ENCODE peak calls at places on chromosomes 5 and 9, in seven cellular contexts. L is omental fat pad, Q is A549, W is GM23338, E is tibial nerve, M is choroid plexus epithelial cell, O is BJ. X is an unnamed sample.

GRCh38 chr5:136062563-136063274 is 33.9 kb downstream of the TGFBI start:
- DNase-seq in L (no peak), Q (no peak), W (peak), E (no peak), M (peak), O (no peak), X (no peak)

GRCh38 chr5:181170237-181170830 is 22.9 kb downstream of the OR2V2 start:
- DNase-seq in L (no peak), Q (no peak), W (peak), E (no peak), M (no peak), O (no peak), X (no peak)

GRCh38 chr5:89241186-89241585 is 358.2 kb upstream of the MEF2C start:
- DNase-seq in L (no peak), Q (no peak), W (no peak), E (no peak), M (peak), O (no peak), X (no peak)

GRCh38 chr9:85940275-85940831 is 593 bp upstream of the NAA35 start:
- DNase-seq in L (no peak), Q (peak), W (peak), E (no peak), M (no peak), O (no peak), X (no peak)

GRCh38 chr5:139755892-139756671 is 39.5 kb upstream of the PSD2 start:
- DNase-seq in L (no peak), Q (no peak), W (peak), E (no peak), M (no peak), O (no peak), X (no peak)

GRCh38 chr5:133603711-133604110 is 8.6 kb downstream of the FSTL4 start:
- DNase-seq in L (no peak), Q (no peak), W (no peak), E (no peak), M (no peak), O (no peak), X (no peak)

GRCh38 chr5:15682122-15682521 is 182.1 kb downstream of the FBXL7 start:
- DNase-seq in L (no peak), Q (no peak), W (no peak), E (no peak), M (no peak), O (no peak), X (no peak)

GRCh38 chr5:14879393-14879792 is 7.8 kb upstream of the ANKH start:
- DNase-seq in L (no peak), Q (no peak), W (no peak), E (no peak), M (no peak), O (no peak), X (no peak)

GRCh38 chr9:97593960-97594359 is 39.2 kb downstream of the TSTD2 start:
- DNase-seq in L (no peak), Q (no peak), W (no peak), E (no peak), M (no peak), O (no peak), X (no peak)

GRCh38 chr5:14265574-14265973 is 122.4 kb downstream of the TRIO start:
- DNase-seq in L (no peak), Q (peak), W (no peak), E (no peak), M (peak), O (peak), X (peak)

GRCh38 chr5:169103586-169104174 is 197.3 kb downstream of the SLIT3 start:
- DNase-seq in L (no peak), Q (no peak), W (no peak), E (no peak), M (no peak), O (no peak), X (no peak)

GRCh38 chr5:64939772-64940510 is 171.2 kb downstream of the CWC27 start:
- DNase-seq in L (no peak), Q (no peak), W (peak), E (no peak), M (peak), O (no peak), X (no peak)

GRCh38 chr5:144284931-144285330 is 114.3 kb downstream of the KCTD16 start:
- DNase-seq in L (no peak), Q (no peak), W (no peak), E (no peak), M (peak), O (no peak), X (no peak)

GRCh38 chr5:57383093-57383861 is 99.3 kb downstream of the ACTBL2 start:
- DNase-seq in L (no peak), Q (peak), W (peak), E (no peak), M (peak), O (peak), X (no peak)

GRCh38 chr5:87268126-87268969 is 665 bp downstream of the RASA1 start:
- DNase-seq in L (peak), Q (peak), W (peak), E (peak), M (peak), O (peak), X (no peak)

GRCh38 chr9:123162359-123163345 is 105.7 kb downstream of the STRBP start:
- DNase-seq in L (no peak), Q (no peak), W (no peak), E (no peak), M (no peak), O (no peak), X (no peak)

GRCh38 chr5:170225326-170226137 is 7.3 kb upstream of the C5orf58 start:
- DNase-seq in L (peak), Q (peak), W (peak), E (peak), M (peak), O (no peak), X (no peak)

GRCh38 chr9:109082091-109082620 is 37.6 kb downstream of the TMEM245 start:
- DNase-seq in L (no peak), Q (no peak), W (no peak), E (no peak), M (no peak), O (no peak), X (no peak)

GRCh38 chr9:71895955-71896354 is 15.0 kb downstream of the ABHD17B start:
- DNase-seq in L (no peak), Q (no peak), W (no peak), E (no peak), M (no peak), O (no peak), X (no peak)

GRCh38 chr9:124553738-124554137 is 46.5 kb upstream of the NR5A1 start:
- DNase-seq in L (no peak), Q (no peak), W (no peak), E (no peak), M (peak), O (peak), X (no peak)

DNA sequence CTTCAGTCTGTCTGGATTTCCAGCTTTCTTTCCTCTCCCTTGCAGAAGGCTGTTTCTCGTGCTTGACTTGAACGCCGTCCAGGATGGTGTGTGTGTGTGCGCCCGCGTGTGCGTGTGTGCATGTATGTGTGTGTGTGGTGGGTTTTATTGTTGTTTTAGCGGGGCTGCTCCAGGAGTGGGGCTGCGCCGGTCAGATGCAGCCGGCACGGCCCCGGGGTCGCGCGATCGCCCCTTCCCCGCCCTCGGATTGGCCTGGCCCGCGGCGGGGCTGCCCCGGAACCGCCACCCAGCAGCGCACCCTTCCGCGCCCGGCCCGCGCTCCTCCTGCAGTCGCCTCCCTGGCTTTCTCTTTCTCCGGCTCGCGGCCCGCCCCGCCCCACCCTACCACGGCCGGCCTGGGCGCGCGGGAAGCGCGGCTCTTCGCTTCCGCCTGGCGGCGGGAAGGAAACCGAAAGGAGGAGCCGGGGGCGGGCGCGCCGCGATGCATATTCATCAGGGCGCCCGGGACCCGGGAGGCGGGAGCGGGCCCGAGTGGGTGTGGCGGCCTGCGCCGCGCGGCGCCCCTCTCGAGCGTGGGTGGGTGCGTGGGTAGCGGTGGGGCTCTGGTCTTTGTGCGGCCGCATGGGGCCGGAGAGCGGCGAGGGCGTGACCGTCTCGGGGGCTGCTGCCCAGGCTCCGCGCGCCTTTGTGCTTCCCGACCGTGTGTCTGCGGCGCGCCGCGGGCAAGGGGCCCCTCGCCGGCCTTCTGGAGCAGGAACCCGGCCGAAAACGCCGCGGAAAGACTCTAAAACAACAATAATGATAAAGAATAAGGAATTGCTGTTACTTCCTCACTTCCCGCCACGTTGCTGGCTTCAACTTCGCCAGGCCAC is 8.5 kb upstream of the NFIB start:
- DNase-seq in L (peak), Q (peak), W (peak), E (peak), M (peak), O (peak), X (no peak)
- TF ChIP-seq CTCF in L (no peak), Q (peak), W (peak), E (peak), M (peak), O (peak), X (peak)

GRCh38 chr9:95073918-95074317 is 243.6 kb downstream of the FANCC start:
- DNase-seq in L (no peak), Q (no peak), W (no peak), E (no peak), M (no peak), O (no peak), X (no peak)

GRCh38 chr9:95071450-95071849 is 246.1 kb downstream of the FANCC start:
- DNase-seq in L (no peak), Q (no peak), W (no peak), E (no peak), M (no peak), O (no peak), X (no peak)

GRCh38 chr9:95071925-95072324 is 245.6 kb downstream of the FANCC start:
- DNase-seq in L (no peak), Q (no peak), W (no peak), E (no peak), M (no peak), O (no peak), X (no peak)

GRCh38 chr9:95074632-95075269 is 242.8 kb downstream of the FANCC start:
- DNase-seq in L (no peak), Q (no peak), W (no peak), E (no peak), M (no peak), O (no peak), X (no peak)

DNA sequence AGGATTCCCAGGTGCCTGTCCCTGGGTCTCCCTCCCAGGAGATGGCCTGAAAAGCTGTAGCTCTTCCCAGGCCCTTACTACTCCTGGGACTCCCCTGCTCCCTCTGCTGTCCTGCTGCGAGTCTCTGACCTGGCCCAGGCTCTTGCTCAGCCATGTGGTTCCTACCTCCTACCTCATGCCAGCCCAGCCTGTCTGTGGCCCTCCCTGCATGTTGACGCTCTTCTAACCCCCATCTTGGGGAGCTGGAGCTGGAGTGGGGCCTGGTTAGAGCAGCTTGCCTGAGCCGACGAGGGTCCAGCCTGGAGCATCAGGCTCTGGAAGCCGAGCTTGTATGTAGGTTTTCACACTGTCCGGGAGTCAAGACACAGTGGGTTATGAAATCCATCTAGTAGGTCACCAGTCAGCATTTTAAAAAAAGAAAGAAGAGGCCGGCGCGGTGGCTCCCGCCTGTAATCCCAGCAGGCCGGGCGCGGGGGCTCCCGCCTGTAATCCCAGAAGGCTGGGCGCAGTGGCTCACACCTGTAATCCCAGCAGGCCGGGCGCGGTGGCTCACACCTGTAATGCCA is 244.4 kb downstream of the FANCC start:
- DNase-seq in L (no peak), Q (no peak), W (peak), E (no peak), M (peak), O (no peak), X (no peak)
- TF ChIP-seq CTCF in L (no peak), Q (no peak), W (peak), E (peak), M (peak), O (peak), X (peak)

GRCh38 chr5:7074176-7074575 is 321.8 kb upstream of the ADCY2 start:
- DNase-seq in L (no peak), Q (no peak), W (no peak), E (no peak), M (no peak), O (no peak), X (no peak)
- TF ChIP-seq CTCF in L (no peak), Q (no peak), W (peak), E (no peak), M (no peak), O (no peak), X (no peak)

GRCh38 chr5:42824347-42824976 is 12.8 kb upstream of the SELENOP start:
- DNase-seq in L (no peak), Q (no peak), W (no peak), E (no peak), M (no peak), O (no peak), X (no peak)
- TF ChIP-seq CTCF in L (no peak), Q (no peak), W (no peak), E (no peak), M (no peak), O (no peak), X (no peak)

GRCh38 chr9:91777437-91777836 is 172.6 kb downstream of the ROR2 start:
- DNase-seq in L (no peak), Q (no peak), W (no peak), E (no peak), M (peak), O (peak), X (no peak)

GRCh38 chr9:91775011-91775707 is 174.9 kb downstream of the ROR2 start:
- DNase-seq in L (no peak), Q (peak), W (peak), E (peak), M (peak), O (no peak), X (no peak)

GRCh38 chr9:91776409-91777365 is 173.3 kb downstream of the ROR2 start:
- DNase-seq in L (no peak), Q (no peak), W (no peak), E (no peak), M (peak), O (no peak), X (no peak)

GRCh38 chr9:91778031-91778430 is 172.0 kb downstream of the ROR2 start:
- DNase-seq in L (no peak), Q (no peak), W (no peak), E (no peak), M (no peak), O (no peak), X (no peak)

GRCh38 chr9:91775708-91776028 is 174.4 kb downstream of the ROR2 start:
- DNase-seq in L (no peak), Q (no peak), W (no peak), E (no peak), M (no peak), O (no peak), X (no peak)
- TF ChIP-seq CTCF in L (no peak), Q (peak), W (peak), E (no peak), M (no peak), O (no peak), X (no peak)

DNA sequence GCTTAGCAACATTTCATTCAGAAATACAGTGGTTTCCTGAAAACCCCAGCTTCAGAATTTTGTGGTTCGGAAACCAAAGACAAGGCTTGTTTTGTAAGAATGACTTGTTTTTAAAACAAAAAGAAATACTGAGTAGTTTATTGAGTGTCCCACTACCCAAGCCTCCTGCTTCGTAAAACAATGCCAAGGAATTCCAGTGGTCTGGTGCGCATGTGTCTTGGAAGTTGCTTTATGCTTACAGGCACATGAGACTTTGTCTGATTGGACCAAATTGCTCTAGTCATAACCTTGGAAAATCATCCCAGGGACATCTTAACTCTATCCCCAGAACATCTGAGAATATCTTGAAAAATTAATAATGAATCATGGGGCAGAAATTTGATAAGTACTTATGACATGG is 77.1 kb upstream of the FST start:
- DNase-seq in L (no peak), Q (no peak), W (no peak), E (no peak), M (no peak), O (no peak), X (no peak)
- TF ChIP-seq CTCF in L (no peak), Q (no peak), W (no peak), E (no peak), M (no peak), O (no peak), X (no peak)

X was measured in kidney epithelial cell.